ENCODE peak calls at places on chromosomes 6 and 20, in five cellular contexts. D is uterus, Q is transverse colon, T is adrenal gland, F is A549. A is an unnamed sample.

GRCh38 chr6:46015119-46015968 is at the start of gene CLIC5:
- DNase-seq in D (no peak), Q (peak), T (peak), F (no peak), A (peak)

GRCh38 chr6:51541847-51542246 is 545.6 kb downstream of the PKHD1 start:
- DNase-seq in D (no peak), Q (no peak), T (no peak), F (no peak), A (no peak)

GRCh38 chr6:111238464-111239119 is 151.3 kb downstream of the SLC16A10 start:
- DNase-seq in D (no peak), Q (no peak), T (no peak), F (peak), A (no peak)

GRCh38 chr6:2749972-2750600 is 636 bp downstream of the MYLK4 start:
- DNase-seq in D (peak), Q (peak), T (peak), F (peak), A (peak)

GRCh38 chr6:142011156-142011555 is 121.6 kb upstream of the GJE1 start:
- DNase-seq in D (no peak), Q (no peak), T (no peak), F (no peak), A (no peak)

GRCh38 chr6:139230421-139230840 is 61.4 kb downstream of the TXLNB start:
- DNase-seq in D (no peak), Q (no peak), T (no peak), F (peak), A (no peak)

GRCh38 chr6:55528624-55529023 is 50.4 kb downstream of the HMGCLL1 start:
- DNase-seq in D (no peak), Q (no peak), T (no peak), F (peak), A (no peak)

GRCh38 chr6:155185544-155185943 is 78.3 kb upstream of the CLDN20 start:
- DNase-seq in D (no peak), Q (peak), T (no peak), F (peak), A (peak)

GRCh38 chr6:91340998-91341397 is 754.1 kb upstream of the MAP3K7 start:
- DNase-seq in D (no peak), Q (no peak), T (no peak), F (no peak), A (no peak)

GRCh38 chr6:68635706-68636513 is 828 bp downstream of the ADGRB3 start:
- DNase-seq in D (peak), Q (no peak), T (peak), F (no peak), A (no peak)

GRCh38 chr6:38273325-38273724 is 366.4 kb downstream of the BTBD9 start:
- DNase-seq in D (no peak), Q (no peak), T (no peak), F (no peak), A (no peak)

GRCh38 chr6:45577836-45578504 is 200.2 kb upstream of the SUPT3H start:
- DNase-seq in D (no peak), Q (no peak), T (no peak), F (no peak), A (no peak)

GRCh38 chr20:4014031-4014474 is 1.3 kb downstream of the RNF24 start:
- DNase-seq in D (peak), Q (peak), T (peak), F (peak), A (peak)

GRCh38 chr20:3364323-3365013 is 43.0 kb downstream of the DNAAF9 start:
- DNase-seq in D (no peak), Q (no peak), T (no peak), F (no peak), A (no peak)

GRCh38 chr6:100446922-100447899 is 17.5 kb downstream of the SIM1 start:
- DNase-seq in D (no peak), Q (no peak), T (no peak), F (no peak), A (no peak)

GRCh38 chr20:38094968-38095689 is 61.6 kb downstream of the RPRD1B start:
- DNase-seq in D (no peak), Q (no peak), T (no peak), F (no peak), A (no peak)

GRCh38 chr20:62482136-62482833 is 6.5 kb upstream of the GATA5 start:
- DNase-seq in D (no peak), Q (no peak), T (no peak), F (no peak), A (peak)

GRCh38 chr6:106591111-106591825 is 38.0 kb downstream of the RTN4IP1 start:
- DNase-seq in D (no peak), Q (no peak), T (no peak), F (peak), A (no peak)

GRCh38 chr20:15364781-15365180 is 1027.4 kb upstream of the FLRT3 start:
- DNase-seq in D (no peak), Q (no peak), T (no peak), F (no peak), A (no peak)

GRCh38 chr6:159608961-159609673 is 83.9 kb downstream of the SOD2 start:
- DNase-seq in D (no peak), Q (no peak), T (no peak), F (peak), A (no peak)

GRCh38 chr6:142943746-142944125 is 1.2 kb downstream of the HIVEP2 start:
- DNase-seq in D (peak), Q (peak), T (peak), F (peak), A (no peak)

GRCh38 chr6:166058064-166058739 is 109.4 kb downstream of the TBXT start:
- DNase-seq in D (peak), Q (no peak), T (no peak), F (no peak), A (no peak)

GRCh38 chr6:105072799-105073199 is 107.0 kb downstream of the POPDC3 start:
- DNase-seq in D (no peak), Q (no peak), T (no peak), F (peak), A (no peak)

GRCh38 chr6:157668690-157669089 is 154.4 kb upstream of the SNX9 start:
- DNase-seq in D (no peak), Q (no peak), T (no peak), F (no peak), A (no peak)

GRCh38 chr6:120498711-120499110 is 835.6 kb downstream of the TBC1D32 start:
- DNase-seq in D (no peak), Q (no peak), T (no peak), F (no peak), A (no peak)

GRCh38 chr20:16123623-16124022 is 449.6 kb downstream of the KIF16B start:
- DNase-seq in D (no peak), Q (no peak), T (no peak), F (no peak), A (no peak)

GRCh38 chr6:33627876-33628275 is 6.8 kb downstream of the ITPR3 start:
- DNase-seq in D (no peak), Q (peak), T (no peak), F (no peak), A (no peak)

GRCh38 chr6:42702200-42702599 is 20.2 kb downstream of the PRPH2 start:
- DNase-seq in D (no peak), Q (no peak), T (no peak), F (peak), A (no peak)

GRCh38 chr20:63702036-63702665 is 5.6 kb downstream of the ARFRP1 start:
- DNase-seq in D (no peak), Q (no peak), T (peak), F (no peak), A (no peak)

GRCh38 chr6:55729665-55730064 is 145.7 kb downstream of the BMP5 start:
- DNase-seq in D (no peak), Q (no peak), T (no peak), F (no peak), A (no peak)

GRCh38 chr20:10947726-10948125 is 273.9 kb upstream of the JAG1 start:
- DNase-seq in D (no peak), Q (no peak), T (no peak), F (no peak), A (no peak)

GRCh38 chr20:10949930-10950783 is 276.4 kb upstream of the JAG1 start:
- DNase-seq in D (no peak), Q (no peak), T (no peak), F (no peak), A (no peak)

GRCh38 chr20:10940941-10941340 is 267.1 kb upstream of the JAG1 start:
- DNase-seq in D (no peak), Q (no peak), T (no peak), F (no peak), A (no peak)

GRCh38 chr20:10946124-10946880 is 272.5 kb upstream of the JAG1 start:
- DNase-seq in D (no peak), Q (no peak), T (no peak), F (no peak), A (no peak)
- H3K4me3 ChIP-seq in D (no peak), Q (no peak), T (no peak), F (no peak), A (no peak)

GRCh38 chr6:4554645-4555044 is 221.6 kb upstream of the CDYL start:
- DNase-seq in D (no peak), Q (no peak), T (no peak), F (no peak), A (no peak)
- H3K4me3 ChIP-seq in D (no peak), Q (no peak), T (no peak), F (no peak), A (no peak)

DNA sequence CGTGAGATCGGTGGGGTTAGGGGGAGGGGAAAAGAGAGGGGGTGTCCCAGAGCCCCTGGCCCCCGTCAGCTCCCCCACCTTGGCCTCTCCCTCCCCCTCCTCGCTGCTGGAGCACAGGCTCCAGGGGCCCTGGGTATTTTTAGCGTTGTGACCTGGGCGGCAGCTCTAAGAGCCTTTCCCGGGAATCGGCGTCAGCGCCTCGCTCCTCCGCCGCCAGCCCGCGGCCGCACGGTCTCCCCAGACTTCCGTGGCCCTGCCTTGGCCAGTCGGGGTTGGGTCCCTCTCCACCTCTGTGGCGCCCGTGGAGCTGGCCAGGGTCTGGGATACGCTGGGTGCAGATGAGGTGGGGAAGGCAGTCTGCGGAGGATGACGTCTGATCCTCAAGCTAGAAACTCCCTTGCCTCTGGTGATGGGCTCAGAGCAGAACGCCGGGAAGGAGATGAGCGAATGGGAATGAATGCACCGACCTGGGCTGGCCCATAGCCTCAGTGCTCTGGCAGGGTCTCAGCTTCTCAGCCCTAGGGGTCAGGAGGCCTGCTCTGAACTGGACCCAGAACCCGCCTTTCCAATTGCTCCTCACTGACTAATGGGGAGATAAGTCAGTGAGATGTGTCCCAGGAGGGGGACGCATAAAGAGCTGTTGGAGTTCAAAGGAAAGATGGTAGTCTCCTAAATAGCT is 883 bp upstream of the DBNDD2 start:
- DNase-seq in D (peak), Q (peak), T (peak), F (no peak), A (peak)
- H3K4me3 ChIP-seq in D (peak), Q (peak), T (peak), F (peak), A (peak)

GRCh38 chr20:51560550-51561307 is 18.2 kb upstream of the NFATC2 start:
- DNase-seq in D (no peak), Q (no peak), T (no peak), F (no peak), A (no peak)
- H3K4me3 ChIP-seq in D (peak), Q (no peak), T (no peak), F (peak), A (peak)